ENCODE peak calls at places on chromosomes 6 and 20, in ten cellular contexts. One of them, this sample, is unnamed.

GRCh38 chr20:2386516-2387179 is 5.9 kb downstream of the TGM6 start:
- DNase-seq in aorta: no peak
- DNase-seq in PC-3: no peak
- DNase-seq in NCI-H524: no peak
- DNase-seq in Kasumi-1: no peak
- DNase-seq in A549: no peak
- DNase-seq in islet precursor cell: peak
- DNase-seq in NCI-H1436: no peak
- DNase-seq in heart right ventricle: no peak
- DNase-seq in HTR-8/SVneo: peak
- DNase-seq in this sample: no peak

GRCh38 chr6:64717281-64717680 is 989.7 kb downstream of the EYS start:
- DNase-seq in aorta: no peak
- DNase-seq in NCI-H524: peak
- DNase-seq in A549: no peak
- DNase-seq in NCI-H1436: no peak
- DNase-seq in Kasumi-1: no peak
- DNase-seq in islet precursor cell: no peak
- DNase-seq in PC-3: no peak
- DNase-seq in HTR-8/SVneo: no peak
- DNase-seq in heart right ventricle: no peak
- DNase-seq in this sample: no peak

GRCh38 chr6:43934183-43934802 is 164.3 kb downstream of the VEGFA start:
- DNase-seq in Kasumi-1: no peak
- DNase-seq in islet precursor cell: peak
- DNase-seq in heart right ventricle: no peak
- DNase-seq in NCI-H1436: no peak
- DNase-seq in PC-3: no peak
- DNase-seq in NCI-H524: no peak
- DNase-seq in aorta: peak
- DNase-seq in A549: no peak
- DNase-seq in HTR-8/SVneo: no peak
- DNase-seq in this sample: no peak

GRCh38 chr20:35339007-35339406 is 46.8 kb upstream of the FAM83C start:
- DNase-seq in islet precursor cell: no peak
- DNase-seq in heart right ventricle: no peak
- DNase-seq in Kasumi-1: no peak
- DNase-seq in HTR-8/SVneo: peak
- DNase-seq in aorta: no peak
- DNase-seq in PC-3: peak
- DNase-seq in NCI-H1436: no peak
- DNase-seq in NCI-H524: no peak
- DNase-seq in A549: no peak
- DNase-seq in this sample: no peak

GRCh38 chr6:146909376-146909775 is 294.8 kb upstream of the STXBP5 start:
- DNase-seq in NCI-H524: no peak
- DNase-seq in NCI-H1436: no peak
- DNase-seq in A549: no peak
- DNase-seq in HTR-8/SVneo: no peak
- DNase-seq in aorta: no peak
- DNase-seq in heart right ventricle: no peak
- DNase-seq in PC-3: no peak
- DNase-seq in islet precursor cell: no peak
- DNase-seq in Kasumi-1: no peak
- DNase-seq in this sample: no peak

GRCh38 chr6:41767112-41767946 is 12.4 kb downstream of the FRS3 start:
- DNase-seq in Kasumi-1: no peak
- DNase-seq in NCI-H524: no peak
- DNase-seq in PC-3: peak
- DNase-seq in islet precursor cell: peak
- DNase-seq in NCI-H1436: no peak
- DNase-seq in aorta: peak
- DNase-seq in heart right ventricle: no peak
- DNase-seq in A549: no peak
- DNase-seq in HTR-8/SVneo: peak
- DNase-seq in this sample: no peak

GRCh38 chr20:41428285-41428684 is 61.7 kb upstream of the EMILIN3 start:
- DNase-seq in aorta: no peak
- DNase-seq in Kasumi-1: no peak
- DNase-seq in NCI-H1436: no peak
- DNase-seq in NCI-H524: no peak
- DNase-seq in A549: peak
- DNase-seq in heart right ventricle: no peak
- DNase-seq in PC-3: peak
- DNase-seq in islet precursor cell: peak
- DNase-seq in HTR-8/SVneo: peak
- DNase-seq in this sample: no peak

GRCh38 chr6:157241411-157241979 is 81.8 kb downstream of the TMEM242 start:
- DNase-seq in islet precursor cell: no peak
- DNase-seq in HTR-8/SVneo: no peak
- DNase-seq in NCI-H524: no peak
- DNase-seq in A549: no peak
- DNase-seq in aorta: peak
- DNase-seq in heart right ventricle: no peak
- DNase-seq in PC-3: peak
- DNase-seq in NCI-H1436: peak
- DNase-seq in Kasumi-1: no peak
- DNase-seq in this sample: no peak

GRCh38 chr6:93008385-93008784 is 411.0 kb downstream of the EPHA7 start:
- DNase-seq in Kasumi-1: no peak
- DNase-seq in HTR-8/SVneo: no peak
- DNase-seq in NCI-H1436: no peak
- DNase-seq in PC-3: no peak
- DNase-seq in aorta: no peak
- DNase-seq in A549: no peak
- DNase-seq in NCI-H524: no peak
- DNase-seq in heart right ventricle: no peak
- DNase-seq in islet precursor cell: no peak
- DNase-seq in this sample: no peak

GRCh38 chr6:148711833-148712653 is 34.8 kb upstream of the UST start:
- DNase-seq in NCI-H1436: no peak
- DNase-seq in A549: no peak
- DNase-seq in heart right ventricle: no peak
- DNase-seq in Kasumi-1: no peak
- DNase-seq in PC-3: no peak
- DNase-seq in NCI-H524: no peak
- DNase-seq in islet precursor cell: no peak
- DNase-seq in aorta: no peak
- DNase-seq in HTR-8/SVneo: no peak
- DNase-seq in this sample: no peak

GRCh38 chr6:2749972-2750600 is 636 bp downstream of the MYLK4 start:
- DNase-seq in A549: peak
- DNase-seq in NCI-H1436: peak
- DNase-seq in heart right ventricle: peak
- DNase-seq in HTR-8/SVneo: peak
- DNase-seq in Kasumi-1: peak
- DNase-seq in islet precursor cell: no peak
- DNase-seq in aorta: peak
- DNase-seq in PC-3: peak
- DNase-seq in NCI-H524: peak
- DNase-seq in this sample: peak

GRCh38 chr6:148446681-148447080 is 104.0 kb downstream of the SASH1 start:
- DNase-seq in PC-3: peak
- DNase-seq in Kasumi-1: no peak
- DNase-seq in NCI-H1436: no peak
- DNase-seq in NCI-H524: no peak
- DNase-seq in heart right ventricle: no peak
- DNase-seq in aorta: no peak
- DNase-seq in HTR-8/SVneo: no peak
- DNase-seq in A549: no peak
- DNase-seq in islet precursor cell: no peak
- DNase-seq in this sample: no peak

GRCh38 chr6:16367584-16367970 is 129.2 kb downstream of the GMPR start:
- DNase-seq in heart right ventricle: no peak
- DNase-seq in NCI-H1436: no peak
- DNase-seq in NCI-H524: no peak
- DNase-seq in islet precursor cell: no peak
- DNase-seq in aorta: no peak
- DNase-seq in HTR-8/SVneo: no peak
- DNase-seq in PC-3: no peak
- DNase-seq in Kasumi-1: no peak
- DNase-seq in A549: no peak
- DNase-seq in this sample: no peak

GRCh38 chr6:139593081-139593480 is 218.6 kb upstream of the CITED2 start:
- DNase-seq in islet precursor cell: no peak
- DNase-seq in Kasumi-1: no peak
- DNase-seq in HTR-8/SVneo: no peak
- DNase-seq in NCI-H524: no peak
- DNase-seq in heart right ventricle: no peak
- DNase-seq in NCI-H1436: no peak
- DNase-seq in PC-3: peak
- DNase-seq in aorta: no peak
- DNase-seq in A549: no peak
- DNase-seq in this sample: no peak

GRCh38 chr20:33789109-33789857 is 21.9 kb upstream of the CHMP4B start:
- DNase-seq in heart right ventricle: no peak
- DNase-seq in islet precursor cell: peak
- DNase-seq in aorta: no peak
- DNase-seq in PC-3: peak
- DNase-seq in A549: peak
- DNase-seq in Kasumi-1: no peak
- DNase-seq in NCI-H1436: no peak
- DNase-seq in NCI-H524: no peak
- DNase-seq in HTR-8/SVneo: peak
- DNase-seq in this sample: no peak

GRCh38 chr6:42968783-42969182 is 8.2 kb downstream of the GNMT start:
- DNase-seq in PC-3: no peak
- DNase-seq in NCI-H524: no peak
- DNase-seq in NCI-H1436: no peak
- DNase-seq in heart right ventricle: no peak
- DNase-seq in islet precursor cell: no peak
- DNase-seq in HTR-8/SVneo: no peak
- DNase-seq in aorta: no peak
- DNase-seq in A549: no peak
- DNase-seq in Kasumi-1: no peak
- DNase-seq in this sample: no peak

GRCh38 chr6:78629836-78630235 is 237.5 kb upstream of the IRAK1BP1 start:
- DNase-seq in NCI-H1436: no peak
- DNase-seq in Kasumi-1: no peak
- DNase-seq in heart right ventricle: no peak
- DNase-seq in NCI-H524: no peak
- DNase-seq in aorta: no peak
- DNase-seq in A549: no peak
- DNase-seq in PC-3: no peak
- DNase-seq in HTR-8/SVneo: no peak
- DNase-seq in islet precursor cell: no peak
- DNase-seq in this sample: no peak

GRCh38 chr6:53752856-53753255 is 41.9 kb upstream of the LRRC1 start:
- DNase-seq in aorta: no peak
- DNase-seq in islet precursor cell: no peak
- DNase-seq in NCI-H524: no peak
- DNase-seq in Kasumi-1: no peak
- DNase-seq in HTR-8/SVneo: peak
- DNase-seq in heart right ventricle: no peak
- DNase-seq in NCI-H1436: no peak
- DNase-seq in A549: no peak
- DNase-seq in PC-3: peak
- DNase-seq in this sample: no peak

GRCh38 chr6:166556871-166557322 is 29.6 kb downstream of the RAMACL start:
- DNase-seq in NCI-H524: no peak
- DNase-seq in PC-3: peak
- DNase-seq in HTR-8/SVneo: peak
- DNase-seq in aorta: peak
- DNase-seq in NCI-H1436: no peak
- DNase-seq in heart right ventricle: peak
- DNase-seq in Kasumi-1: peak
- DNase-seq in islet precursor cell: peak
- DNase-seq in A549: peak
- DNase-seq in this sample: no peak

GRCh38 chr6:151089916-151090443 is 149.8 kb upstream of the AKAP12 start:
- DNase-seq in heart right ventricle: no peak
- DNase-seq in HTR-8/SVneo: no peak
- DNase-seq in A549: no peak
- DNase-seq in NCI-H524: no peak
- DNase-seq in Kasumi-1: no peak
- DNase-seq in PC-3: no peak
- DNase-seq in NCI-H1436: peak
- DNase-seq in islet precursor cell: peak
- DNase-seq in aorta: no peak
- DNase-seq in this sample: no peak

GRCh38 chr20:52422574-52423463 is 231.2 kb upstream of the ZFP64 start:
- DNase-seq in PC-3: no peak
- DNase-seq in A549: no peak
- DNase-seq in islet precursor cell: no peak
- DNase-seq in NCI-H524: no peak
- DNase-seq in heart right ventricle: no peak
- DNase-seq in HTR-8/SVneo: no peak
- DNase-seq in NCI-H1436: no peak
- DNase-seq in Kasumi-1: no peak
- DNase-seq in aorta: no peak
- DNase-seq in this sample: no peak